ENCODE peak calls at places on chromosomes 7 and 10, in eight cellular contexts. O is thyroid gland; Q is heart left ventricle; F is adrenal gland; Y is uterus; I is PC-9; U is dorsolateral prefrontal cortex; W is CD8-positive, alpha-beta T cell. E is an unnamed sample.

GRCh38 chr7:27295236-27295635 is 52.6 kb downstream of the EVX1 start:
- DNase-seq in Q (no peak), Y (no peak), O (no peak), F (no peak), U (no peak), W (no peak), I (no peak), E (no peak)

GRCh38 chr7:100053201-100053600 is 3.6 kb downstream of the ZSCAN21 start:
- DNase-seq in F (peak), W (peak), U (peak), Q (peak), I (peak), O (no peak), Y (no peak), E (no peak)

GRCh38 chr10:14648042-14648765 is 126.5 kb downstream of the FAM107B start:
- DNase-seq in W (peak), Y (peak), U (peak), O (peak), I (peak), Q (peak), F (peak), E (peak)

GRCh38 chr10:28569506-28570159 is 36.7 kb downstream of the WAC start:
- DNase-seq in U (no peak), Y (no peak), O (no peak), Q (no peak), W (no peak), I (no peak), F (no peak), E (no peak)

GRCh38 chr7:34320926-34321609 is 336.9 kb upstream of the NPSR1 start:
- DNase-seq in U (peak), I (peak), F (peak), Y (peak), W (peak), Q (peak), O (peak), E (no peak)

GRCh38 chr7:158695726-158696452 is 8.7 kb downstream of the NCAPG2 start:
- DNase-seq in F (peak), I (no peak), O (peak), Y (peak), W (peak), U (peak), Q (peak), E (peak)

GRCh38 chr7:16465469-16466086 is at the start of gene SOSTDC1:
- DNase-seq in Q (no peak), F (no peak), I (no peak), U (no peak), Y (no peak), O (no peak), W (no peak), E (no peak)

GRCh38 chr10:683448-684071 is 5.9 kb downstream of the DIP2C start:
- DNase-seq in O (no peak), Y (peak), U (peak), Q (no peak), F (peak), W (no peak), I (no peak), E (peak)

GRCh38 chr10:44981172-44982113 is 2.8 kb upstream of the DEPP1 start:
- DNase-seq in Y (peak), W (no peak), F (peak), O (peak), I (peak), U (no peak), Q (peak), E (peak)

GRCh38 chr7:34330308-34330707 is 327.7 kb upstream of the NPSR1 start:
- DNase-seq in I (no peak), Y (no peak), U (no peak), Q (no peak), W (no peak), F (no peak), O (no peak), E (no peak)

GRCh38 chr10:101467286-101467770 is 113.4 kb downstream of the BTRC start:
- DNase-seq in Q (peak), I (peak), U (no peak), W (peak), Y (no peak), F (peak), O (peak), E (no peak)

GRCh38 chr10:58438986-58439385 is 53.8 kb downstream of the TFAM start:
- DNase-seq in W (no peak), I (no peak), O (no peak), F (no peak), Y (no peak), U (no peak), Q (no peak), E (no peak)

GRCh38 chr10:85859859-85860258 is 506.7 kb downstream of the GRID1 start:
- DNase-seq in I (no peak), O (no peak), Y (no peak), U (no peak), Q (no peak), F (no peak), W (no peak), E (no peak)

GRCh38 chr7:150337659-150338081 is 3.8 kb downstream of the RARRES2 start:
- DNase-seq in F (peak), U (no peak), I (no peak), W (no peak), Q (no peak), Y (no peak), O (no peak), E (no peak)

GRCh38 chr7:128247640-128248194 is 6.6 kb downstream of the LEP start:
- DNase-seq in I (peak), F (no peak), W (no peak), Q (no peak), U (no peak), O (no peak), Y (no peak), E (no peak)

GRCh38 chr10:70584941-70585544 is 17.5 kb downstream of the PRF1 start:
- DNase-seq in W (no peak), Q (no peak), U (peak), O (peak), I (no peak), Y (no peak), F (no peak), E (peak)
- H3K4me3 ChIP-seq in W (no peak), Q (no peak), U (no peak), O (no peak), I (no peak), Y (no peak), F (no peak), E (no peak)

GRCh38 chr7:47299496-47299895 is 282.4 kb downstream of the TNS3 start:
- DNase-seq in F (no peak), Q (no peak), O (no peak), I (no peak), W (no peak), U (no peak), Y (no peak), E (no peak)

GRCh38 chr7:47301657-47302295 is 280.1 kb downstream of the TNS3 start:
- DNase-seq in Q (no peak), F (no peak), I (no peak), O (no peak), Y (no peak), W (no peak), U (no peak), E (no peak)

GRCh38 chr7:47302560-47302959 is 279.4 kb downstream of the TNS3 start:
- DNase-seq in Y (no peak), W (no peak), F (no peak), Q (no peak), I (no peak), U (no peak), O (no peak), E (no peak)

GRCh38 chr7:47300472-47301021 is 281.4 kb downstream of the TNS3 start:
- DNase-seq in U (no peak), W (no peak), I (no peak), Q (no peak), O (no peak), F (no peak), Y (no peak), E (no peak)

GRCh38 chr7:47301078-47301477 is 280.8 kb downstream of the TNS3 start:
- DNase-seq in Y (no peak), O (no peak), W (no peak), I (no peak), Q (no peak), U (no peak), F (no peak), E (no peak)
- TF ChIP-seq CTCF in Y (no peak), O (no peak), W (no peak), I (no peak), Q (no peak), U (no peak), F (no peak), E (no peak)

DNA sequence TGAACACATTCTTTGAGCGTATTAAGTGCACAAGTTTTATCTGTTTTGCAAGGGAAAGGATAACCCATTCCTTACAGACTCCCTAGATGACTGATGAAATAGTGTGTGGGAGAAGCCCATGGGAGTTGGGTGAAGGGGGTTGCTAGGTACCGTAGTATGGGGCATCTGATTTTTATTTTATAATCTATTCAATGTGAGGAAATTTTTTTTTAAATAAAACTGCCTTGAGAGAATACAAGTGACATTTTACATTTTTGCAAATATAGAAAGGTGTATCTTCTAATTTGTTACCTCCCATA is 1.4 kb downstream of the BTAF1 start:
- DNase-seq in F (no peak), O (no peak), U (no peak), Y (no peak), W (no peak), Q (no peak), I (no peak), E (no peak)
- H3K27ac ChIP-seq in F (no peak), O (no peak), U (no peak), Y (no peak), W (no peak), Q (no peak), I (no peak), E (no peak)

GRCh38 chr7:125847706-125848105 is 918.1 kb upstream of the POT1 start:
- DNase-seq in Y (no peak), O (no peak), F (no peak), I (no peak), U (no peak), Q (no peak), W (no peak), E (no peak)
- H3K4me3 ChIP-seq in Y (no peak), O (no peak), F (no peak), I (no peak), U (no peak), Q (no peak), W (no peak), E (no peak)

GRCh38 chr10:21473541-21473940 is 51.9 kb downstream of the SKIDA1 start:
- DNase-seq in Y (no peak), O (no peak), W (no peak), F (no peak), U (no peak), Q (no peak), I (no peak), E (no peak)

GRCh38 chr10:21464134-21464533 is 61.3 kb downstream of the SKIDA1 start:
- DNase-seq in U (no peak), I (peak), Y (no peak), W (no peak), Q (no peak), O (no peak), F (no peak), E (no peak)

GRCh38 chr10:21467633-21468032 is 57.8 kb downstream of the SKIDA1 start:
- DNase-seq in Q (no peak), F (no peak), I (no peak), Y (no peak), W (no peak), O (no peak), U (no peak), E (no peak)

GRCh38 chr10:21473135-21473534 is 52.3 kb downstream of the SKIDA1 start:
- DNase-seq in O (no peak), W (no peak), F (no peak), U (no peak), Q (no peak), Y (no peak), I (no peak), E (no peak)

DNA sequence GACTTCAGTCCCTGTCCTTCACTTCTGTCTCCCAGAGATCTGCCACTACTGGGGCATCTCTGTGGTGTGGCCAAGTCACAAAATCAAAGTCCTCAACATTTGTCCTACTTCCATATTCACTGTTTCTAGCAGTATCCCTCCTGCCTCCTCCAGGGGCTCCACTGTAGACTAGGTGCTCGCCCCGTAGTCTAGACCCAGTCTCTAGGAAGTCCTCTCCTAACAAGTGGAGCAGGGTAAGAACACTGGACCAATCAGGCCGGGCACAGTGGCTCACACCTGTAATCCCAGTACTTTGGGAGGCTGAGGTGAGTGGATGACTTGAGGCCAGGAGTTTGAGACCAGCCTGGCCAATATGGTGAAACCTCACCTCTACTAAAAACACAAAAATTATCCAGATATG is 57.4 kb downstream of the SKIDA1 start:
- DNase-seq in W (no peak), U (no peak), Q (no peak), F (no peak), I (no peak), Y (no peak), O (no peak), E (no peak)
- TF ChIP-seq CTCF in W (no peak), U (no peak), Q (no peak), F (no peak), I (no peak), Y (no peak), O (no peak), E (no peak)

GRCh38 chr10:93707623-93708022 is 5.2 kb upstream of the FRA10AC1 start:
- DNase-seq in W (no peak), Y (no peak), U (no peak), I (no peak), F (no peak), Q (no peak), O (no peak), E (no peak)

GRCh38 chr10:93703841-93704240 is 1.4 kb upstream of the FRA10AC1 start:
- DNase-seq in Q (no peak), I (no peak), O (no peak), U (no peak), W (no peak), F (no peak), Y (no peak), E (no peak)

GRCh38 chr10:93702278-93703001 is at the start of gene FRA10AC1:
- DNase-seq in F (peak), I (peak), Y (peak), O (peak), W (peak), Q (peak), U (peak), E (peak)

GRCh38 chr10:93701903-93702277 is 502 bp downstream of the FRA10AC1 start:
- DNase-seq in Y (no peak), W (peak), U (no peak), F (no peak), O (peak), Q (no peak), I (no peak), E (peak)

GRCh38 chr10:93703066-93703465 is 674 bp upstream of the FRA10AC1 start:
- DNase-seq in Q (no peak), Y (no peak), F (no peak), I (no peak), W (no peak), U (no peak), O (no peak), E (no peak)
- H3K27ac ChIP-seq in Q (peak), Y (peak), F (peak), I (peak), W (peak), U (peak), O (peak), E (peak)

GRCh38 chr7:41700044-41700471 is 2.8 kb downstream of the INHBA start:
- DNase-seq in F (no peak), O (peak), U (no peak), Q (no peak), Y (no peak), W (no peak), I (peak), E (no peak)

GRCh38 chr7:41696323-41696916 is 6.5 kb downstream of the INHBA start:
- DNase-seq in Y (peak), O (peak), Q (peak), I (peak), U (peak), F (peak), W (no peak), E (peak)

GRCh38 chr7:41699532-41699931 is 3.4 kb downstream of the INHBA start:
- DNase-seq in I (peak), F (no peak), O (peak), U (no peak), Y (no peak), W (no peak), Q (no peak), E (no peak)

GRCh38 chr7:41698726-41699125 is 4.2 kb downstream of the INHBA start:
- DNase-seq in W (no peak), O (no peak), F (no peak), U (no peak), I (peak), Q (no peak), Y (no peak), E (no peak)

GRCh38 chr7:41698114-41698513 is 4.8 kb downstream of the INHBA start:
- DNase-seq in W (no peak), Q (no peak), O (no peak), F (no peak), U (no peak), I (no peak), Y (no peak), E (no peak)
- H3K4me3 ChIP-seq in W (no peak), Q (peak), O (no peak), F (no peak), U (no peak), I (peak), Y (no peak), E (peak)

E was measured in tibial artery.